ENCODE peak calls at places on chromosome 20, in eight cellular contexts. Y is activated naive CD8-positive, alpha-beta T cell treated with anti-CD3 and anti-CD28 coated beads, Interleukin-2, amount 50 U/mL, for 16 hours; H is activated CD4-positive, alpha-beta T cell treated with anti-CD3 and anti-CD28 coated beads for 48 hours; M is psoas muscle; Z is H9; N is SHP77 treated with DMSO at 0.1 percent for 48 hours; X is effector CD4-positive, alpha-beta T cell; B is CD4-positive, alpha-beta T cell. W is an unnamed sample.

GRCh38 chr20:50370036-50370566 is 140.1 kb upstream of the PTPN1 start:
- DNase-seq in M (no peak), H (no peak), Z (no peak), Y (no peak), N (no peak), B (no peak), X (no peak), W (no peak)

GRCh38 chr20:17882065-17882833 is 86.3 kb downstream of the SNX5 start:
- DNase-seq in N (no peak), M (no peak), B (no peak), X (no peak), H (no peak), Z (no peak), Y (no peak), W (no peak)

GRCh38 chr20:64224344-64225165 is 31.0 kb upstream of the PCMTD2 start:
- DNase-seq in X (no peak), Z (no peak), N (no peak), M (no peak), Y (no peak), H (peak), B (no peak), W (no peak)

GRCh38 chr20:40868568-40869223 is 159.9 kb upstream of the TOP1 start:
- DNase-seq in B (no peak), X (no peak), Z (no peak), M (no peak), Y (no peak), H (no peak), N (no peak), W (peak)

GRCh38 chr20:14757728-14758127 is 420.3 kb upstream of the FLRT3 start:
- DNase-seq in H (no peak), M (no peak), N (no peak), X (no peak), B (no peak), Z (peak), Y (no peak), W (no peak)

GRCh38 chr20:31845300-31845863 is at the start of gene FOXS1:
- DNase-seq in X (no peak), Z (peak), B (no peak), H (no peak), Y (no peak), M (peak), N (no peak), W (peak)

GRCh38 chr20:13262701-13263335 is 41.7 kb downstream of the ISM1 start:
- DNase-seq in Y (no peak), X (no peak), N (peak), H (no peak), Z (no peak), M (no peak), B (no peak), W (no peak)

GRCh38 chr20:62768815-62769287 is 27.4 kb upstream of the MRGBP start:
- DNase-seq in N (no peak), Z (no peak), X (no peak), B (no peak), Y (no peak), M (no peak), H (no peak), W (no peak)